ENCODE peak calls at places on chromosomes 13 and 19, in five cellular contexts. O is K562; T is CD8-positive, alpha-beta T cell; W is CD4-positive, alpha-beta memory T cell; Q is neuronal stem cell. Z is an unnamed sample.

GRCh38 chr13:94252209-94252608 is 227.3 kb downstream of the DCT start:
- DNase-seq in O (no peak), T (no peak), W (no peak), Q (no peak), Z (no peak)

GRCh38 chr13:44738463-44738862 is 162.3 kb upstream of the TSC22D1 start:
- DNase-seq in O (no peak), T (no peak), W (no peak), Q (no peak), Z (no peak)

GRCh38 chr19:6801397-6802086 is 29.0 kb downstream of the VAV1 start:
- DNase-seq in O (peak; percentile 44), T (peak; percentile 54), W (peak; percentile 86), Q (no peak), Z (peak; percentile 15)

GRCh38 chr13:113948034-113948742 is 25.7 kb downstream of the C13orf46 start:
- DNase-seq in O (no peak), T (no peak), W (no peak), Q (no peak), Z (no peak)

GRCh38 chr19:17775245-17775927 is 19.6 kb upstream of the B3GNT3 start:
- DNase-seq in O (peak; percentile 85), T (no peak), W (no peak), Q (peak; percentile 59), Z (peak; percentile 80)

GRCh38 chr13:78121459-78122348 is 203.1 kb upstream of the EDNRB start:
- DNase-seq in O (peak; percentile 43), T (no peak), W (no peak), Q (peak; percentile 52), Z (peak; percentile 37)

GRCh38 chr19:14167013-14167593 is 30.7 kb upstream of the ASF1B start:
- DNase-seq in O (no peak), T (no peak), W (no peak), Q (no peak), Z (no peak)

GRCh38 chr19:49890349-49891311 is 6.1 kb downstream of the IL4I1 start:
- DNase-seq in O (peak; percentile 86), T (peak; percentile 35), W (peak; percentile 79), Q (peak; percentile 54), Z (peak; percentile 82)

DNA sequence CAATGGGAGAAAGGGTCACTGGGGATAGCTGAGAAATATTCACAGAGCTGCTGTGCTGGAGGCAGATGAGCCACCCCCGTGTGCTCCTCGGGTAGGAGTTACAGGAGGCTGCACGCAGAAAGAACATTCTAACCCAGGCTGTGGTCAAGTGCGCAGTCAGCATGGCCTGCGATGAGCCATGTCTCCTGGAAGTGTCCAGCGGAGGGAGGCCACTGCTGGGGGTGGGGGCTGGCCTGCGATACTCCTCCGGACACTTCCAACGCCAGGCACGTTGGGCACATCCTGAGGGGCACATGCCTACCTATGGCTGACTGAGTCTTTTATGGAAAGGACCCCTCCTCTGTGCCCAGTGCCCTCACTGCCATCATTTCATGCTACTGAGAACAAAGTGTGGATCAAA is 55.9 kb downstream of the RAB20 start:
- DNase-seq in O (no peak), T (no peak), W (no peak), Q (no peak), Z (no peak)
- H3K4me1 ChIP-seq in O (peaks cover 63% of the 10 kb centered on the region), T (no peaks in the 10 kb centered on the region), W (no peaks in the 10 kb centered on the region), Q (no peaks in the 10 kb centered on the region), Z (peaks cover 9% of the 10 kb centered on the region)

GRCh38 chr19:7988307-7988706 is 17.1 kb downstream of the ELAVL1 start:
- DNase-seq in O (no peak), T (no peak), W (no peak), Q (no peak), Z (no peak)
- H3K36me3 ChIP-seq in O (peaks cover 94% of the 10 kb centered on the region), T (peaks cover 40% of the 10 kb centered on the region), W (peaks cover 64% of the 10 kb centered on the region), Q (peaks cover 66% of the 10 kb centered on the region), Z (peaks cover 72% of the 10 kb centered on the region)

GRCh38 chr19:38845374-38846024 is 4.3 kb downstream of the HNRNPL start:
- DNase-seq in O (no peak), T (no peak), W (no peak), Q (no peak), Z (no peak)
- H3K4me1 ChIP-seq in O (peaks cover 13% of the 10 kb centered on the region), T (peaks cover 82% of the 10 kb centered on the region), W (peaks cover 85% of the 10 kb centered on the region), Q (peaks cover 9% of the 10 kb centered on the region), Z (peaks cover 12% of the 10 kb centered on the region)

DNA sequence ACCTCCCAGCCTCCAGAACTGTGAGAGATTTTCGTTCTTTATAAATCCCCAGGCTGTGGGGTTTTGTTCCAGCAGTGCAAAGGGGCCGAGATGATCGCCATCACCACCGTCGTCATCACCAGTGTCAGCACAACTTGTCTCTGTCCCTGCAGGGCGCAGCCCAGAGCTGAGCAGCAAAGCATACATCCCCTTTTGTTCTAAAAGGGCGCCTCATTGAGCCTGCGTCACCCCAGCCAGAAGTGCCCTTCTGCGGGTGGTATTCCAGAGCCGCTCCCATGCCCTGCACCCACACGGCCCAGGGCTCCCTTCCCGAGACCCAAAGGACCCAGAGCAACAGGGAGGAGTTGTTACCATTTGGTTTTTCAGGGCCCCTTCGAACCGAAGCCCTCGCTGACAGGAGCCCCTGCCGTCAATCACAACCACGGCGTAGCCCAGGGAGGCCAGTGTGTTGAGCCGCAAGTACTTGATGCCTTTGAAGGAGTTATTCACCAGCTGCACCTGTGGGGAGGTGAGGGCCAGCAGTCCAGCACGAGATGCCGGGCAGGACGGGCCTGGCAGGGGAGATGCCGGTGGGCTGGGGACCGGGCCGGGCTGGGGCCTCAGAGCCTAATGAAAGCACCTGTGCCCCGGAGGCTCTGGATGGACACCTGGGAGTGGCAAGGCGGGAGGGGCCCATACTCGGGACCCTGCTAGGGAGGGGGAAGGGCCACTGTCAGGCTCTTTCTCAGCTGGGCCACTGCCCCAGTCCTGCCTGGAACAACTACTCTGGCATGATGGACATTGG is 14.4 kb upstream of the MYDGF start:
- DNase-seq in O (no peak), T (no peak), W (peak; percentile 13), Q (no peak), Z (no peak)
- H3K36me3 ChIP-seq in O (peaks cover 62% of the 10 kb centered on the region), T (peaks cover 11% of the 10 kb centered on the region), W (peaks cover 32% of the 10 kb centered on the region), Q (peaks cover 20% of the 10 kb centered on the region), Z (peaks cover 23% of the 10 kb centered on the region)

GRCh38 chr19:4879041-4879440 is 11.6 kb upstream of the PLIN3 start:
- DNase-seq in O (no peak), T (no peak), W (no peak), Q (no peak), Z (no peak)
- H3K4me1 ChIP-seq in O (peaks cover 18% of the 10 kb centered on the region), T (peaks cover 16% of the 10 kb centered on the region), W (no peaks in the 10 kb centered on the region), Q (peaks cover 12% of the 10 kb centered on the region), Z (no peaks in the 10 kb centered on the region)